ENCODE peak calls at places on chromosomes 4 and X, in eight cellular contexts. Z is NT2/D1; K is left ventricle myocardium inferior; F is skeletal muscle cell; T is CD8-positive, alpha-beta memory T cell; V is A673; G is tibial artery; M is HFF-Myc. E is an unnamed sample.

GRCh38 chr4:156830356-156830755 is 141.2 kb downstream of the PDGFC start:
- DNase-seq in Z (no peak), K (no peak), F (peak), T (no peak), V (no peak), G (no peak), M (peak), E (peak)

GRCh38 chr4:113445286-113445685 is 316.3 kb downstream of the CAMK2D start:
- DNase-seq in Z (no peak), K (peak), F (peak), T (no peak), V (peak), G (peak), M (peak), E (peak)

GRCh38 chr4:96175871-96176270 is 336.0 kb downstream of the PDHA2 start:
- DNase-seq in Z (no peak), K (no peak), F (no peak), T (no peak), V (no peak), G (no peak), M (no peak), E (no peak)

GRCh38 chrX:115560978-115561604 is at the start of gene PLS3:
- DNase-seq in Z (peak), K (peak), F (peak), T (no peak), V (peak), G (peak), M (no peak), E (peak)

GRCh38 chr4:105551968-105552746 is at the start of gene ARHGEF38:
- DNase-seq in Z (no peak), K (no peak), F (no peak), T (no peak), V (peak), G (no peak), M (no peak), E (peak)

GRCh38 chrX:49627030-49627777 is 28.4 kb downstream of the GAGE1 start:
- DNase-seq in Z (peak), K (peak), F (no peak), T (peak), V (peak), G (no peak), M (no peak), E (no peak)

GRCh38 chr4:67580577-67580976 is 22.1 kb downstream of the STAP1 start:
- DNase-seq in Z (no peak), K (no peak), F (no peak), T (no peak), V (no peak), G (no peak), M (no peak), E (no peak)

GRCh38 chrX:107541244-107541643 is 87.1 kb upstream of the PRPS1 start:
- DNase-seq in Z (no peak), K (no peak), F (no peak), T (no peak), V (no peak), G (no peak), M (no peak), E (no peak)

GRCh38 chr4:86909945-86910344 is 17.7 kb upstream of the C4orf36 start:
- DNase-seq in Z (no peak), K (no peak), F (no peak), T (no peak), V (no peak), G (no peak), M (no peak), E (no peak)

GRCh38 chr4:134122903-134123302 is 78.7 kb downstream of the PABPC4L start:
- DNase-seq in Z (no peak), K (no peak), F (no peak), T (no peak), V (no peak), G (no peak), M (no peak), E (no peak)

GRCh38 chr4:24488399-24489164 is 95.8 kb downstream of the DHX15 start:
- DNase-seq in Z (no peak), K (peak), F (no peak), T (peak), V (peak), G (peak), M (no peak), E (peak)

GRCh38 chr4:39464886-39465501 is 6.1 kb downstream of the LIAS start:
- DNase-seq in Z (no peak), K (no peak), F (peak), T (no peak), V (peak), G (no peak), M (peak), E (peak)

GRCh38 chrX:47579537-47579936 is 2.7 kb upstream of the TIMP1 start:
- DNase-seq in Z (no peak), K (no peak), F (peak), T (no peak), V (no peak), G (no peak), M (no peak), E (peak)

GRCh38 chrX:11239230-11239629 is 54.0 kb upstream of the AMELX start:
- DNase-seq in Z (no peak), K (no peak), F (peak), T (no peak), V (no peak), G (no peak), M (no peak), E (peak)

GRCh38 chr4:43776371-43776770 is 672.2 kb downstream of the KCTD8 start:
- DNase-seq in Z (no peak), K (no peak), F (no peak), T (no peak), V (peak), G (no peak), M (no peak), E (no peak)

GRCh38 chrX:136828830-136829229 is 48.1 kb upstream of the ARHGEF6 start:
- DNase-seq in Z (no peak), K (no peak), F (no peak), T (no peak), V (no peak), G (no peak), M (no peak), E (no peak)

GRCh38 chr4:36207808-36208207 is 36.5 kb downstream of the ARAP2 start:
- DNase-seq in Z (no peak), K (no peak), F (no peak), T (no peak), V (no peak), G (no peak), M (no peak), E (no peak)

GRCh38 chrX:110989447-110989846 is 106.5 kb upstream of the PAK3 start:
- DNase-seq in Z (no peak), K (no peak), F (no peak), T (no peak), V (no peak), G (no peak), M (no peak), E (no peak)

GRCh38 chr4:76059750-76060149 is 14.8 kb upstream of the ART3 start:
- DNase-seq in Z (no peak), K (no peak), F (no peak), T (no peak), V (no peak), G (no peak), M (no peak), E (no peak)

GRCh38 chr4:20028694-20029093 is 223.0 kb upstream of the SLIT2 start:
- DNase-seq in Z (no peak), K (no peak), F (no peak), T (no peak), V (no peak), G (no peak), M (no peak), E (peak)

GRCh38 chrX:139544591-139544990 is 14.1 kb downstream of the F9 start:
- DNase-seq in Z (no peak), K (no peak), F (no peak), T (no peak), V (no peak), G (no peak), M (no peak), E (no peak)

GRCh38 chr4:160745126-160745525 is 1418.7 kb downstream of the FSTL5 start:
- DNase-seq in Z (no peak), K (no peak), F (no peak), T (no peak), V (no peak), G (no peak), M (no peak), E (no peak)

GRCh38 chr4:26765515-26765914 is 95.1 kb upstream of the STIM2 start:
- DNase-seq in Z (no peak), K (no peak), F (no peak), T (no peak), V (no peak), G (no peak), M (no peak), E (no peak)

GRCh38 chr4:109191216-109191615 is 111.2 kb downstream of the COL25A1 start:
- DNase-seq in Z (no peak), K (no peak), F (no peak), T (no peak), V (no peak), G (no peak), M (no peak), E (no peak)

GRCh38 chrX:129959493-129959832 is 23.0 kb upstream of the BCORL1 start:
- DNase-seq in Z (no peak), K (no peak), F (no peak), T (no peak), V (no peak), G (no peak), M (no peak), E (no peak)

GRCh38 chrX:133307637-133308485 is 89.7 kb upstream of the TFDP3 start:
- DNase-seq in Z (peak), K (peak), F (no peak), T (no peak), V (no peak), G (peak), M (no peak), E (no peak)

DNA sequence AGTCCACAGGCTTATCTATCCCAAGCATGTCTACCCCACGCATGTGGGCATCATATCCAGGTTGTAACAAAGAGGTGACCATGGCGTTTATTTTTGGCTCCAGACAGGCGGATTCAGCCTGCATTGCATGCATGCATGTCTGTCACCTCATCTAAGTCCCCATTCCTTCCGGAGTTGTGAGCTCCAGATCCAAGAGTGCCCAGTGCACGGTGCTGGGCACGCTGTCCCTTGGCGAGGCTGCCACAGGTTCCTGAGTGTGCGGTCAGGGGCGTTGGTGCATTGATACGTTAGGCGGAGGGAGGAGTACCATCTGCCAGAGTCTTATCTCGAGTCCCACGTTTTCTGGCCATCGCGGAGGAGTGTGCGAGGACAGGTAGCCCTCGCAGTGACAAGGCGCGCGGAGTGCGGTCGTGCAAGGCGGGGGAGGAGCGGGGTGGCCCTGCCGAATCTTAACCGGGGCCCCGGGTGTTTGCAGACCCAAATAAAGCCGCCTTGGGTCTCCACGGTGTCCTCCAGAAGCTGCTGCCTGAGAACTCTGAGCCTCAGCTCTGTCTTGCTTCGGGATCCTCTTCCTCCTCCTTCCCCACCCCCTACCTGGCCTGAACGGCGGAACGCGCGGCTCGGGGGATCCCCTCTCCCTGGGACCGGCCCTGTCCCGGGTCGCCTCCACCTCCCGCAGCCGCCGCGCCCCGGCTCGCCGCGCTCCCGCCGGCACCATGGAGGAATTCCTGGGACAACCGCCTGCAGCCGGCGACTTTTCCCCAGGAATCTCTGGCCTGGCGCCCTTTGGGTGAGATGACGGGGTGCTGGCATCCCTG is 618 bp upstream of the GALNTL6 start:
- DNase-seq in Z (no peak), K (no peak), F (no peak), T (no peak), V (peak), G (no peak), M (no peak), E (no peak)
- H3K4me3 ChIP-seq in Z (peak), K (peak), F (peak), T (no peak), V (peak), G (peak), M (peak), E (peak)

GRCh38 chr4:176883108-176883550 is 90.4 kb upstream of the VEGFC start:
- DNase-seq in Z (no peak), K (no peak), F (no peak), T (no peak), V (no peak), G (no peak), M (no peak), E (peak)
- H3K4me3 ChIP-seq in Z (no peak), K (no peak), F (peak), T (no peak), V (no peak), G (no peak), M (no peak), E (peak)

GRCh38 chr4:172675232-172675631 is 493.4 kb upstream of the GALNT7 start:
- DNase-seq in Z (no peak), K (no peak), F (no peak), T (no peak), V (no peak), G (no peak), M (no peak), E (no peak)
- H3K4me3 ChIP-seq in Z (no peak), K (no peak), F (no peak), T (no peak), V (no peak), G (no peak), M (no peak), E (no peak)

DNA sequence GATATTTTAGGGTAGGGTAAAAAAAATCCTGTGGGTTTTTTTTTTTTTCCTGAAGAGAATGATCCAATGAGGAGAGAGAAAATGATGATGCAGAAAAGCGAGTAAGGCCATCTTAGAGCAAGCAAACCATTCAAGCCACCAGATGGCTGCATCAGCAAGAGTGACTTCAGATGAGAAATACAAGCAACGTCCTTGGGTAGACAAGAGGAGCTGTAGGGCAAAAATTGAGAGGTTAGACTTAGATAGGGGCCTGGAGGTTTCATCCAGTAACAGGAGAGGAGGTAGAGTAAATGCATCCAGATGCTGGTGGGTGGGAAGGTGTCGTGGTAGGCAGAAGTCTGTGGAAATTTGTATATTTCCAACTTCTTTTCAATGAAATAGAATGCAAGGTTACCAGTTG is 14.6 kb downstream of the FTHL17 start:
- DNase-seq in Z (no peak), K (no peak), F (no peak), T (no peak), V (no peak), G (no peak), M (no peak), E (no peak)
- H3K4me3 ChIP-seq in Z (no peak), K (no peak), F (no peak), T (no peak), V (no peak), G (no peak), M (no peak), E (no peak)

DNA sequence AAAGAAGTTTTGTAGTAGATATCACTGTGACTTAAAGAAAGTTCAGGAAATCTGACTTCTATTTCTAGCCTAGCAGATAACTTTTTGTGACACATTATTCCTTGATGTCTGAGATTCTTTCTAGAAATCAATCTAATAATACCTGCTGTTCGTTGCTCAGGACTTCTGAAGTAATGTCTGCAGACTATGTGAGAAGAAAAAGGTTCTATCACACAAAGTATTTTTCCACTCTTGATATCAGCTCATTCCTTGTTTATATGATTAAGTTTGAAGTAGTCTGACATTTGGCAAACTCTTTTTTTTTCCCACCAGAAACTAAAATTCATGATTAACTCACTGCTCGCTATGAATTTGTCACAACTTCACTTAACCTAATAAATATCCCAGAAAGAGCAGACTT is 56.6 kb downstream of the TLL1 start:
- DNase-seq in Z (no peak), K (no peak), F (no peak), T (no peak), V (no peak), G (no peak), M (no peak), E (no peak)
- H3K4me3 ChIP-seq in Z (no peak), K (no peak), F (no peak), T (no peak), V (no peak), G (no peak), M (no peak), E (no peak)

DNA sequence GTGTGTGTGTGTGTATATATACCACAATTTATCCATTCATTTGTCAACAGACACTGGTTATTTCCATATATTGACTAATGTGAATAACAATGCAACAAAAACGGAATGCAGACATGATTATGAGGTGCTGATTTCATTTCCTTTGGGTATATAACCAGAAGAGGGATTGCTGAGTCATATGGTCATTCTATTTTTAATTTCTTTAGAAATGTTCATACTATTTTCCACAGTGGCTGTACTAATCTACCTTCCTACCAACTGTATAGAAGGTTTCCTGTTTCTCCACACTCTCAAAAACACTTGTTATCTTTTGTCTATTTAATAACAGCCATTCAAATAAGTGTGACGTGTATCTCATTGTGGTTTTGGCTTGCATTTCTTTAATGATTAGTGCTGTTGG is 269.8 kb downstream of the OPHN1 start:
- DNase-seq in Z (no peak), K (no peak), F (peak), T (no peak), V (no peak), G (no peak), M (no peak), E (no peak)
- H3K4me3 ChIP-seq in Z (no peak), K (no peak), F (no peak), T (no peak), V (no peak), G (no peak), M (no peak), E (no peak)

E was measured in brain microvascular endothelial cell.